ENCODE peak calls at places on chromosomes 4 and X, in nine cellular contexts. A is psoas muscle, Y is breast epithelium, W is HCT116, H is substantia nigra, G is pancreas, T is stomach, P is heart left ventricle, M is A549. N is an unnamed sample.
A peak's percentile ranks its signal among the peaks of the same experiment; 100 is the strongest.

GRCh38 chrX:151870603-151871002 is 42.1 kb upstream of the MAGEA4 start:
- DNase-seq in A (no peak), Y (no peak), W (peak; percentile 13), H (no peak), G (no peak), T (no peak), P (no peak), M (peak; percentile 35), N (peak; percentile 93)

GRCh38 chrX:50470103-50471031 is at the start of gene DGKK:
- DNase-seq in A (no peak), Y (no peak), W (no peak), H (no peak), G (no peak), T (no peak), P (no peak), M (no peak), N (no peak)

GRCh38 chr4:129189630-129190029 is 93.7 kb downstream of the C4orf33 start:
- DNase-seq in A (no peak), Y (no peak), W (no peak), H (no peak), G (no peak), T (no peak), P (no peak), M (no peak), N (no peak)

GRCh38 chr4:94504545-94504944 is 52.8 kb downstream of the PDLIM5 start:
- DNase-seq in A (no peak), Y (no peak), W (no peak), H (no peak), G (no peak), T (no peak), P (no peak), M (no peak), N (no peak)

GRCh38 chrX:102558607-102559006 is 40.7 kb upstream of the ARMCX5 start:
- DNase-seq in A (no peak), Y (no peak), W (no peak), H (no peak), G (no peak), T (no peak), P (no peak), M (no peak), N (no peak)

GRCh38 chr4:7557447-7557846 is 122.7 kb upstream of the PSAPL1 start:
- DNase-seq in A (no peak), Y (no peak), W (no peak), H (no peak), G (no peak), T (no peak), P (no peak), M (peak; percentile 41), N (peak; percentile 90)

GRCh38 chr4:142416121-142416520 is 430.0 kb downstream of the INPP4B start:
- DNase-seq in A (no peak), Y (no peak), W (no peak), H (no peak), G (no peak), T (no peak), P (no peak), M (no peak), N (peak; percentile 90)

GRCh38 chrX:34586507-34586906 is 70.6 kb downstream of the TMEM47 start:
- DNase-seq in A (no peak), Y (no peak), W (no peak), H (no peak), G (no peak), T (no peak), P (no peak), M (no peak), N (no peak)

GRCh38 chrX:56726609-56727008 is 2.4 kb upstream of the NBDY start:
- DNase-seq in A (no peak), Y (no peak), W (no peak), H (no peak), G (no peak), T (no peak), P (no peak), M (peak; percentile 24), N (peak; percentile 64)

GRCh38 chr4:35975617-35976355 is 268.5 kb downstream of the ARAP2 start:
- DNase-seq in A (no peak), Y (no peak), W (no peak), H (no peak), G (no peak), T (no peak), P (no peak), M (no peak), N (no peak)

GRCh38 chr4:118935819-118936218 is 47.2 kb downstream of the SYNPO2 start:
- DNase-seq in A (no peak), Y (no peak), W (no peak), H (no peak), G (no peak), T (no peak), P (no peak), M (no peak), N (no peak)

GRCh38 chr4:4284827-4285618 is 4.9 kb downstream of the LYAR start:
- DNase-seq in A (no peak), Y (no peak), W (no peak), H (no peak), G (no peak), T (no peak), P (no peak), M (no peak), N (peak; percentile 21)

GRCh38 chr4:72031868-72032619 is at the start of gene NPFFR2:
- DNase-seq in A (peak; percentile 12), Y (no peak), W (no peak), H (no peak), G (peak; percentile 13), T (no peak), P (peak; percentile 26), M (no peak), N (peak; percentile 71)

GRCh38 chrX:14501312-14501711 is 28.0 kb upstream of the GLRA2 start:
- DNase-seq in A (no peak), Y (no peak), W (no peak), H (no peak), G (no peak), T (peak; percentile 29), P (peak; percentile 10), M (no peak), N (no peak)

GRCh38 chr4:22492987-22493386 is 22.9 kb downstream of the ADGRA3 start:
- DNase-seq in A (no peak), Y (no peak), W (no peak), H (no peak), G (no peak), T (no peak), P (no peak), M (no peak), N (no peak)

GRCh38 chr4:22490718-22491330 is 25.0 kb downstream of the ADGRA3 start:
- DNase-seq in A (no peak), Y (no peak), W (no peak), H (no peak), G (no peak), T (no peak), P (no peak), M (no peak), N (no peak)

GRCh38 chr4:22488136-22488535 is 27.7 kb downstream of the ADGRA3 start:
- DNase-seq in A (no peak), Y (no peak), W (no peak), H (no peak), G (no peak), T (no peak), P (no peak), M (no peak), N (no peak)

GRCh38 chr4:22493523-22493922 is 22.3 kb downstream of the ADGRA3 start:
- DNase-seq in A (no peak), Y (no peak), W (no peak), H (no peak), G (no peak), T (no peak), P (no peak), M (no peak), N (no peak)

DNA sequence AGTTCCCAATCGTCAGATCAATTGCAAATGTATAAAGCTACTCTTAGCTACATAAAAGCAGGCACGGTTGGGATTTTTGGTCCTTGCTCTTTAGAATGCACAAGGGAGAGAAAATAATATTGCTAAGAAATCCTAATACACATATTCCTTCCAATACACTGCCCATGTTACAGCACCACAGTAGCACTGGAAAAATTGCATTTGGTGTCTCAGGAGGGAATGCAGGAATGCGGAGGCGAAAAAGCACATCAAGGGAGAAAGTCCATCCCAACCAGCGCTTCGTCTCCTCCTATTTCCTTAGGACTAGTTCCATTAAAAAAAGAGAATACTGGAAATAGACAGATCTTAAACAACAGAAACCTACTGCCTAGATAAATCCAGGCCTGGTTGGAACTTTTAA is 23.9 kb downstream of the ADGRA3 start:
- DNase-seq in A (no peak), Y (no peak), W (no peak), H (no peak), G (no peak), T (no peak), P (no peak), M (no peak), N (no peak)
- H3K27ac ChIP-seq in A (no peak overlapping the region), Y (no peak overlapping the region), W (no peak overlapping the region), H (no peak overlapping the region), G (no peak overlapping the region), T (no peak overlapping the region), P (no peak overlapping the region), M (no peak overlapping the region), N (no peak overlapping the region)

GRCh38 chr4:98383431-98384106 is 122.4 kb downstream of the RAP1GDS1 start:
- DNase-seq in A (no peak), Y (no peak), W (no peak), H (no peak), G (no peak), T (no peak), P (no peak), M (no peak), N (no peak)
- H3K27ac ChIP-seq in A (no peak overlapping the region), Y (no peak overlapping the region), W (no peak overlapping the region), H (no peak overlapping the region), G (no peak overlapping the region), T (no peak overlapping the region), P (no peak overlapping the region), M (no peak overlapping the region), N (no peak overlapping the region)

GRCh38 chr4:168478868-168479267 is 1.4 kb downstream of the DDX60L start:
- DNase-seq in A (no peak), Y (no peak), W (no peak), H (no peak), G (no peak), T (no peak), P (no peak), M (no peak), N (no peak)

GRCh38 chr4:168484626-168485025 is 4.3 kb upstream of the DDX60L start:
- DNase-seq in A (no peak), Y (no peak), W (no peak), H (no peak), G (no peak), T (no peak), P (no peak), M (no peak), N (peak; percentile 80)

GRCh38 chr4:168485511-168485910 is 5.2 kb upstream of the DDX60L start:
- DNase-seq in A (no peak), Y (no peak), W (no peak), H (no peak), G (no peak), T (no peak), P (no peak), M (no peak), N (no peak)

GRCh38 chr4:168483786-168484185 is 3.5 kb upstream of the DDX60L start:
- DNase-seq in A (no peak), Y (no peak), W (no peak), H (no peak), G (no peak), T (no peak), P (no peak), M (no peak), N (peak; percentile 83)

GRCh38 chr4:168480991-168481588 is 798 bp upstream of the DDX60L start:
- DNase-seq in A (no peak), Y (no peak), W (peak; percentile 70), H (no peak), G (peak; percentile 16), T (no peak), P (no peak), M (peak; percentile 54), N (peak; percentile 72)
- H3K27ac ChIP-seq in A (peak overlapping the region; percentile 94), Y (peak overlapping the region; percentile 90), W (peak overlapping the region; percentile 97), H (peak overlapping the region; percentile 71), G (peak overlapping the region; percentile 73), T (peak overlapping the region; percentile 96), P (peak overlapping the region; percentile 90), M (peak overlapping the region; percentile 92), N (peak overlapping the region; percentile 89)

GRCh38 chr4:145301386-145302080 is 121.1 kb upstream of the OTUD4 start:
- DNase-seq in A (no peak), Y (no peak), W (no peak), H (no peak), G (no peak), T (no peak), P (no peak), M (no peak), N (no peak)
- H3K27ac ChIP-seq in A (no peak overlapping the region), Y (no peak overlapping the region), W (no peak overlapping the region), H (no peak overlapping the region), G (no peak overlapping the region), T (no peak overlapping the region), P (no peak overlapping the region), M (no peak overlapping the region), N (no peak overlapping the region)

N was measured in fibroblast of lung.